ENCODE peak calls at places on chromosome 3, in seven cellular contexts. One of them, this sample, is unnamed. For H3K9me3, the result is how much of the 10 kb centered on the place peaks cover.

GRCh38 chr3:111173328-111173900 is 101.8 kb downstream of the NECTIN3 start:
- DNase-seq in breast epithelium: no peak
- DNase-seq in endothelial cell of umbilical vein: no peak
- DNase-seq in stomach: no peak
- DNase-seq in H1: no peak
- DNase-seq in transverse colon: no peak
- DNase-seq in suprapubic skin: no peak
- DNase-seq in this sample: no peak

GRCh38 chr3:149180057-149180573 is 41.5 kb downstream of the CP start:
- DNase-seq in H1: no peak
- DNase-seq in endothelial cell of umbilical vein: peak
- DNase-seq in suprapubic skin: peak
- DNase-seq in transverse colon: peak
- DNase-seq in breast epithelium: peak
- DNase-seq in stomach: peak
- DNase-seq in this sample: no peak

GRCh38 chr3:45507820-45508317 is 86.7 kb upstream of the LIMD1 start:
- DNase-seq in suprapubic skin: no peak
- DNase-seq in endothelial cell of umbilical vein: peak
- DNase-seq in stomach: no peak
- DNase-seq in breast epithelium: no peak
- DNase-seq in H1: peak
- DNase-seq in transverse colon: no peak
- DNase-seq in this sample: no peak

GRCh38 chr3:81492048-81492447 is 269.4 kb downstream of the GBE1 start:
- DNase-seq in endothelial cell of umbilical vein: no peak
- DNase-seq in stomach: no peak
- DNase-seq in transverse colon: no peak
- DNase-seq in H1: no peak
- DNase-seq in breast epithelium: no peak
- DNase-seq in suprapubic skin: no peak
- DNase-seq in this sample: no peak

GRCh38 chr3:106473576-106474506 is 605.0 kb upstream of the CBLB start:
- DNase-seq in H1: no peak
- DNase-seq in stomach: no peak
- DNase-seq in breast epithelium: no peak
- DNase-seq in endothelial cell of umbilical vein: no peak
- DNase-seq in transverse colon: no peak
- DNase-seq in suprapubic skin: no peak
- DNase-seq in this sample: no peak

GRCh38 chr3:161069441-161070251 is 35.5 kb downstream of the B3GALNT1 start:
- DNase-seq in breast epithelium: no peak
- DNase-seq in stomach: no peak
- DNase-seq in H1: no peak
- DNase-seq in transverse colon: no peak
- DNase-seq in suprapubic skin: no peak
- DNase-seq in endothelial cell of umbilical vein: peak
- DNase-seq in this sample: no peak

GRCh38 chr3:17905996-17906395 is 163.6 kb upstream of the TBC1D5 start:
- DNase-seq in endothelial cell of umbilical vein: no peak
- DNase-seq in breast epithelium: no peak
- DNase-seq in suprapubic skin: no peak
- DNase-seq in stomach: no peak
- DNase-seq in transverse colon: no peak
- DNase-seq in H1: no peak
- DNase-seq in this sample: no peak

GRCh38 chr3:183638092-183638644 is 2.7 kb downstream of the KLHL24 start:
- DNase-seq in suprapubic skin: no peak
- DNase-seq in transverse colon: no peak
- DNase-seq in stomach: no peak
- DNase-seq in endothelial cell of umbilical vein: peak
- DNase-seq in H1: no peak
- DNase-seq in breast epithelium: no peak
- DNase-seq in this sample: no peak

GRCh38 chr3:9205345-9206143 is 43.9 kb downstream of the SRGAP3 start:
- DNase-seq in breast epithelium: no peak
- DNase-seq in suprapubic skin: no peak
- DNase-seq in H1: no peak
- DNase-seq in stomach: no peak
- DNase-seq in endothelial cell of umbilical vein: no peak
- DNase-seq in transverse colon: no peak
- DNase-seq in this sample: no peak
- TF ChIP-seq POLR2AphosphoS5 in breast epithelium: no peak
- TF ChIP-seq POLR2AphosphoS5 in suprapubic skin: no peak
- TF ChIP-seq POLR2AphosphoS5 in H1: no peak
- TF ChIP-seq POLR2AphosphoS5 in stomach: no peak
- TF ChIP-seq POLR2AphosphoS5 in endothelial cell of umbilical vein: no peak
- TF ChIP-seq POLR2AphosphoS5 in transverse colon: no peak
- TF ChIP-seq POLR2AphosphoS5 in this sample: no peak

GRCh38 chr3:49716691-49717538 is 2.6 kb downstream of the AMIGO3 start:
- DNase-seq in transverse colon: no peak
- DNase-seq in suprapubic skin: no peak
- DNase-seq in stomach: no peak
- DNase-seq in breast epithelium: no peak
- DNase-seq in endothelial cell of umbilical vein: no peak
- DNase-seq in H1: peak
- DNase-seq in this sample: no peak
- TF ChIP-seq POLR2A in transverse colon: no peak
- TF ChIP-seq POLR2A in suprapubic skin: no peak
- TF ChIP-seq POLR2A in stomach: no peak
- TF ChIP-seq POLR2A in breast epithelium: no peak
- TF ChIP-seq POLR2A in endothelial cell of umbilical vein: no peak
- TF ChIP-seq POLR2A in H1: no peak
- TF ChIP-seq POLR2A in this sample: no peak

DNA sequence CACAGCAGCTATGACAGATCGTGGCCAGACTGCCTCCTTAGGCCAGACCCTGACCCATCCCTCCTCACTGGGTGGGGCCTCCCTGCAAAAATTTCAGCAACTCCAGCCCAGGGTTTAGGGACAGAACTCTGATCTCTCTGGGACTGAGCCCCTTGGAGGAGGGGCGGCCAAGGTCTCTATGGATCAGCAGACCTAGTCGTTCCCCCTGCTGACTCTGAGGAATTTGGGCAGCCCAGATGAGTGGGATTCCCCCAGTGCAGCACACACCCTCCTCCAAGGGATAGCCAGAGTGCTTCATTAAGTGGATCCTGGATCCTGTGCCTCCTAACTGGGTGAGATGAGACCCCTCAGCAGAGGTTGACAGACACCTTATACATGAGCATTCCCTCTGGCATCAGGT is 907.4 kb upstream of the ARPP21 start:
- DNase-seq in stomach: no peak
- DNase-seq in H1: no peak
- DNase-seq in endothelial cell of umbilical vein: no peak
- DNase-seq in suprapubic skin: no peak
- DNase-seq in transverse colon: no peak
- DNase-seq in breast epithelium: no peak
- DNase-seq in this sample: no peak
- H3K9me3 ChIP-seq in stomach: under half
- H3K9me3 ChIP-seq in H1: under half
- H3K9me3 ChIP-seq in endothelial cell of umbilical vein: under half
- H3K9me3 ChIP-seq in suprapubic skin: under half
- H3K9me3 ChIP-seq in transverse colon: under half
- H3K9me3 ChIP-seq in breast epithelium: under half
- H3K9me3 ChIP-seq in this sample: under half

GRCh38 chr3:69787436-69788168 is 48.3 kb downstream of the MITF start:
- DNase-seq in H1: no peak
- DNase-seq in transverse colon: no peak
- DNase-seq in breast epithelium: no peak
- DNase-seq in endothelial cell of umbilical vein: peak
- DNase-seq in stomach: no peak
- DNase-seq in suprapubic skin: no peak
- DNase-seq in this sample: no peak

GRCh38 chr3:69791919-69792399 is 52.7 kb downstream of the MITF start:
- DNase-seq in endothelial cell of umbilical vein: peak
- DNase-seq in suprapubic skin: no peak
- DNase-seq in stomach: no peak
- DNase-seq in breast epithelium: no peak
- DNase-seq in H1: no peak
- DNase-seq in transverse colon: no peak
- DNase-seq in this sample: no peak

GRCh38 chr3:69785769-69786311 is 46.6 kb downstream of the MITF start:
- DNase-seq in H1: no peak
- DNase-seq in transverse colon: no peak
- DNase-seq in breast epithelium: no peak
- DNase-seq in endothelial cell of umbilical vein: no peak
- DNase-seq in suprapubic skin: no peak
- DNase-seq in stomach: no peak
- DNase-seq in this sample: no peak

GRCh38 chr3:69786854-69787253 is 47.6 kb downstream of the MITF start:
- DNase-seq in endothelial cell of umbilical vein: no peak
- DNase-seq in transverse colon: no peak
- DNase-seq in H1: no peak
- DNase-seq in stomach: no peak
- DNase-seq in breast epithelium: no peak
- DNase-seq in suprapubic skin: no peak
- DNase-seq in this sample: no peak

GRCh38 chr3:69791111-69791510 is 51.8 kb downstream of the MITF start:
- DNase-seq in suprapubic skin: peak
- DNase-seq in stomach: peak
- DNase-seq in breast epithelium: peak
- DNase-seq in endothelial cell of umbilical vein: no peak
- DNase-seq in transverse colon: peak
- DNase-seq in H1: no peak
- DNase-seq in this sample: peak
- TF ChIP-seq POLR2AphosphoS5 in suprapubic skin: peak
- TF ChIP-seq POLR2AphosphoS5 in stomach: no peak
- TF ChIP-seq POLR2AphosphoS5 in breast epithelium: peak
- TF ChIP-seq POLR2AphosphoS5 in endothelial cell of umbilical vein: no peak
- TF ChIP-seq POLR2AphosphoS5 in transverse colon: no peak
- TF ChIP-seq POLR2AphosphoS5 in H1: no peak
- TF ChIP-seq POLR2AphosphoS5 in this sample: peak

DNA sequence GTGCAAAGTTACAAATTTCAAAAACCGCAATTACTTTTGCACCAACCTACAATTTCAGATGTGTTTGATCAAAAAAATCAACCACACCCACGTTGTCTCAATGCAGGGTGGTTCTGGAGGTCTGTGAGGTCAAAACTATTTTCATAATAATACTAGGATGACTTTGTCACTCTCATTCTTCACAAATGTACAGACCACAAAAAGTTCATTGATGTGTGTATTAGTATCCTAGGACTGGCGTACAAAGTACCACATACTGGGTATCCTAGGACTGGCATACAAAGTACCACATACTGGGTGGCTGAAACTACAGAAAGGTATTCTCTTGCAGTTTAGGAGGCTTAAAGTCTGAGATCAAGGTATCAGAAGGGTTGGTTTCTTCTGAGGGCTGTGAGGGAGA is 13.0 kb downstream of the SUCLG2 start:
- DNase-seq in suprapubic skin: no peak
- DNase-seq in transverse colon: no peak
- DNase-seq in endothelial cell of umbilical vein: no peak
- DNase-seq in breast epithelium: no peak
- DNase-seq in stomach: no peak
- DNase-seq in H1: no peak
- DNase-seq in this sample: no peak
- TF ChIP-seq POLR2A in suprapubic skin: no peak
- TF ChIP-seq POLR2A in transverse colon: no peak
- TF ChIP-seq POLR2A in endothelial cell of umbilical vein: no peak
- TF ChIP-seq POLR2A in breast epithelium: no peak
- TF ChIP-seq POLR2A in stomach: no peak
- TF ChIP-seq POLR2A in H1: no peak
- TF ChIP-seq POLR2A in this sample: no peak

GRCh38 chr3:88090681-88091080 is 31.6 kb downstream of the ZNF654 start:
- DNase-seq in H1: no peak
- DNase-seq in transverse colon: no peak
- DNase-seq in suprapubic skin: no peak
- DNase-seq in endothelial cell of umbilical vein: no peak
- DNase-seq in breast epithelium: no peak
- DNase-seq in stomach: no peak
- DNase-seq in this sample: no peak

GRCh38 chr3:88093266-88093665 is 34.2 kb downstream of the ZNF654 start:
- DNase-seq in stomach: no peak
- DNase-seq in breast epithelium: no peak
- DNase-seq in suprapubic skin: no peak
- DNase-seq in endothelial cell of umbilical vein: no peak
- DNase-seq in H1: no peak
- DNase-seq in transverse colon: no peak
- DNase-seq in this sample: no peak

GRCh38 chr3:88092270-88092669 is 33.2 kb downstream of the ZNF654 start:
- DNase-seq in stomach: no peak
- DNase-seq in H1: no peak
- DNase-seq in breast epithelium: no peak
- DNase-seq in transverse colon: no peak
- DNase-seq in endothelial cell of umbilical vein: no peak
- DNase-seq in suprapubic skin: no peak
- DNase-seq in this sample: no peak
- H3K9me3 ChIP-seq in stomach: under half
- H3K9me3 ChIP-seq in H1: under half
- H3K9me3 ChIP-seq in breast epithelium: under half
- H3K9me3 ChIP-seq in transverse colon: under half
- H3K9me3 ChIP-seq in endothelial cell of umbilical vein: under half
- H3K9me3 ChIP-seq in suprapubic skin: under half
- H3K9me3 ChIP-seq in this sample: under half

DNA sequence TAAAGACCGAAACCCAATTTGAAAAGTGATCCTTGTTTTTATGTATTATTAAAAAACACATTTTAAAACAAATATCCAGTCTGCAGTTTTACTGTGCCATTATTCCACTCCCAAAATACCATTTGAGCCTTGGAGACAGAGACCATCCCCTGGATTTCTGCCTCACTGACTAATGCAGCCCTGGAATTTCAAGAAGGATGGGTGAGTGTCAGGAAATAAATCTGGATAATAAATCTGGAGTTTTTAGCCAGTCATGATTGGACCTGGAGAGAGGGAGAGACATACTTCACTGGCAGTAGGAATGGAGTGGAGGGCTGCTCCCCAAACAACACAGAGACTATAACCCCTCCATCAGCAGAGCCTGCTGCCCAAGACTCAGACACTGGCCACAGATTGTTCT is 123.3 kb downstream of the MYLK start:
- DNase-seq in H1: peak
- DNase-seq in endothelial cell of umbilical vein: no peak
- DNase-seq in transverse colon: no peak
- DNase-seq in suprapubic skin: no peak
- DNase-seq in breast epithelium: no peak
- DNase-seq in stomach: no peak
- DNase-seq in this sample: no peak
- TF ChIP-seq POLR2AphosphoS5 in H1: no peak
- TF ChIP-seq POLR2AphosphoS5 in endothelial cell of umbilical vein: no peak
- TF ChIP-seq POLR2AphosphoS5 in transverse colon: no peak
- TF ChIP-seq POLR2AphosphoS5 in suprapubic skin: no peak
- TF ChIP-seq POLR2AphosphoS5 in breast epithelium: no peak
- TF ChIP-seq POLR2AphosphoS5 in stomach: no peak
- TF ChIP-seq POLR2AphosphoS5 in this sample: no peak

This sample was measured in upper lobe of left lung.